ENCODE peak calls at places on chromosomes 11 and 22, in seven cellular contexts. P, V, U, I, W, K and G are unnamed samples.

GRCh38 chr22:48746789-48747425 is 1080.8 kb downstream of the BRD1 start:
- DNase-seq in P (peak; percentile 14), V (peak; percentile 33), I (no peak), U (no peak), K (no peak), W (no peak), G (peak; percentile 38)

GRCh38 chr11:132430352-132431091 is 1060.1 kb downstream of the NTM start:
- DNase-seq in W (no peak), I (no peak), P (peak; percentile 26), U (no peak), V (no peak), K (no peak), G (no peak)

GRCh38 chr22:37165940-37166674 is 16.4 kb upstream of the IL2RB start:
- DNase-seq in U (peak; percentile 56), V (no peak), W (no peak), K (no peak), P (no peak), I (no peak), G (no peak)

GRCh38 chr11:119484741-119485605 is 62.0 kb upstream of the THY1 start:
- DNase-seq in K (no peak), I (no peak), V (peak; percentile 68), P (peak; percentile 24), U (peak; percentile 45), W (no peak), G (peak; percentile 57)

GRCh38 chr11:66958956-66959274 is 732 bp upstream of the PC start:
- DNase-seq in U (no peak), W (no peak), V (no peak), P (no peak), I (no peak), K (no peak), G (no peak)

GRCh38 chr11:27013741-27014415 is 20.0 kb downstream of the FIBIN start:
- DNase-seq in P (no peak), W (no peak), V (no peak), I (no peak), K (no peak), U (no peak), G (no peak)

GRCh38 chr11:124793466-124794278 is 6.5 kb downstream of the MSANTD2 start:
- DNase-seq in U (no peak), V (no peak), P (no peak), K (no peak), W (no peak), I (peak; percentile 40), G (no peak)

GRCh38 chr11:62337682-62338181 is 484 bp downstream of the ASRGL1 start:
- DNase-seq in I (peak; percentile 27), U (peak; percentile 63), K (peak; percentile 13), W (no peak), V (no peak), P (peak; percentile 38), G (no peak)

GRCh38 chr11:8222820-8223512 is 40.7 kb downstream of the LMO1 start:
- DNase-seq in I (no peak), P (no peak), U (no peak), V (no peak), W (no peak), K (no peak), G (no peak)

GRCh38 chr11:88310246-88310645 is 27.3 kb downstream of the CTSC start:
- DNase-seq in W (no peak), U (no peak), P (no peak), I (no peak), K (no peak), V (no peak), G (no peak)

GRCh38 chr11:110606415-110606814 is 105.8 kb downstream of the ARHGAP20 start:
- DNase-seq in W (no peak), P (no peak), I (no peak), V (no peak), U (no peak), K (no peak), G (no peak)

GRCh38 chr11:68436985-68437926 is 23.3 kb upstream of the PPP6R3 start:
- DNase-seq in P (no peak), U (no peak), W (no peak), K (no peak), V (no peak), I (peak; percentile 65), G (no peak)

GRCh38 chr11:122069946-122070345 is 46.1 kb downstream of the BLID start:
- DNase-seq in P (peak; percentile 28), I (no peak), W (peak; percentile 65), U (peak; percentile 71), K (peak; percentile 58), V (no peak), G (peak; percentile 80)

GRCh38 chr22:21447694-21448402 is 19.3 kb upstream of the TMEM191C start:
- DNase-seq in I (no peak), U (peak; percentile 52), K (no peak), V (peak; percentile 69), P (peak; percentile 21), W (no peak), G (peak; percentile 61)

GRCh38 chr22:27545071-27545470 is 256.5 kb downstream of the MN1 start:
- DNase-seq in P (no peak), U (no peak), I (no peak), W (no peak), K (no peak), V (no peak), G (no peak)

GRCh38 chr11:87156970-87157369 is 119.2 kb downstream of the TMEM135 start:
- DNase-seq in V (no peak), P (no peak), K (no peak), I (no peak), W (no peak), U (no peak), G (no peak)

GRCh38 chr11:124874571-124875255 is 9.5 kb downstream of the ROBO3 start:
- DNase-seq in U (no peak), K (peak; percentile 17), P (no peak), I (no peak), W (no peak), V (no peak), G (peak; percentile 54)

GRCh38 chr22:31942091-31942490 is 2.2 kb upstream of the YWHAH start:
- DNase-seq in W (no peak), I (no peak), V (no peak), P (no peak), U (no peak), K (no peak), G (no peak)

GRCh38 chr11:59429924-59430516 is 3.8 kb upstream of the OR5A2 start:
- DNase-seq in V (peak; percentile 48), I (peak; percentile 29), K (no peak), U (no peak), P (no peak), W (peak; percentile 69), G (no peak)

GRCh38 chr11:60056349-60056969 is at the start of gene MS4A3:
- DNase-seq in W (no peak), I (no peak), P (no peak), V (no peak), U (no peak), K (no peak), G (no peak)

GRCh38 chr11:57536947-57537654 is at the start of gene SMTNL1:
- DNase-seq in V (no peak), W (no peak), P (no peak), U (no peak), K (no peak), I (no peak), G (no peak)

GRCh38 chr11:67463680-67464410 is 5.2 kb downstream of the TMEM134 start:
- DNase-seq in U (peak; percentile 91), V (no peak), I (peak; percentile 91), K (peak; percentile 58), W (peak; percentile 58), P (peak; percentile 54), G (peak; percentile 90)

DNA sequence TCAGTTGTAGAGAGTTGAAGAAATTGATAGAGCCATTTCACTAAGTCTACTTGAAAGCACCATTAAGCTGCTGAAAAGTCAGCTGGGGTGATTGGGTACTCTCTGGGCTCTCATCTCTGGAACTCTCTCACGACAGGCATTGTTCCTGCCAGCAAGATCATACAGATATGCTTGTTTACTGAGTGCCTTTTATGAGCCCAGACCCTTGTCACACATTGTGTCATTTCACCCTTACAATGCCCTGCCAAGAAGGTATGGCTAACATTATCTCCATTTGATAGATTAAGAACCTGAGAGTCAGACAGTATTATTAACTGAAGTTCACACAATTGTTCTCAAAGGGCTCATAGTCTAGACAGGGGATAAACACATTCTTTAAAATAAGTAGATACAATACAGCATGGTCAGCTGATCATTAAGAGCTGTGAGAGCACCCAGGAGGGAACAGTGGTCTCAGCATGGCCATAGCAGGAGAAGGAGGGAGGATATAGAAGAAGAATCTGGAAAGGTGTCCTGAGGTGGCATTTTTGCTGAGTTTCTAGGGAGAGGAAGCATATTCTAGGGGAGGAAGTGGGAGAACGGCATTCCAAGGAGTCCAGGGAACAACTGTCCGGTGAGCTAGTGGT is 580.5 kb downstream of the INSC start:
- DNase-seq in U (no peak), P (no peak), I (no peak), V (no peak), W (no peak), K (no peak), G (no peak)
- TF ChIP-seq EP300 in U (no peak), P (no peak), I (no peak), V (no peak), W (no peak), K (no peak), G (no peak)

GRCh38 chr11:130159657-130160459 is at the start of gene ST14:
- DNase-seq in I (no peak), U (no peak), K (no peak), W (no peak), P (peak; percentile 89), V (peak; percentile 72), G (no peak)
- TF ChIP-seq POLR2A in I (no peak), U (no peak), K (no peak), W (no peak), P (no peak), V (no peak), G (no peak)

DNA sequence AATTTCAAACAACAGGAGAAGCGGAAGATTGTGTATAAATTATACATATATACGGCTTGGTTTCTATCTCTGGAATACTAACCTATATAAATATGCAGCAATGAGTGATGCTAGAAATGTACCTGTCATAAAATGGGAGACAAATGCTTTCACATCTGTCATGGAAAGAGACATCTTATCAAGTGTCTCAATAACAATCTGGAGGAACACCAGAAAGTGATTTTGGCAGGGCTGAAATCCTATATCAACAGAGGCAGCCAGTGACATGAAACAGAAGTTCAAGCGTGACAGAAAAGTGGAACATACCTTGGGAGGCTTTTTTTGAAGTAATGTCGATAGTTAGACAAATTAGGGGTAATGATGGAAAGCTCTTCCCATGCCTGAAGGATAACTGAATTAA is 834.6 kb downstream of the JRKL start:
- DNase-seq in K (no peak), V (no peak), I (no peak), U (no peak), P (no peak), W (no peak), G (no peak)
- TF ChIP-seq EP300 in K (no peak), V (no peak), I (no peak), U (no peak), P (no peak), W (no peak), G (no peak)

GRCh38 chr11:44566559-44566949 is 1.1 kb downstream of the CD82 start:
- DNase-seq in K (no peak), U (no peak), I (no peak), W (no peak), P (no peak), V (no peak), G (no peak)

GRCh38 chr11:44564653-44565007 is 833 bp upstream of the CD82 start:
- DNase-seq in V (no peak), U (peak; percentile 92), K (peak; percentile 86), I (peak; percentile 35), P (peak; percentile 85), W (peak; percentile 73), G (peak; percentile 94)

GRCh38 chr11:44564198-44564597 is 1.3 kb upstream of the CD82 start:
- DNase-seq in K (peak; percentile 79), V (no peak), P (peak; percentile 71), I (no peak), U (no peak), W (no peak), G (no peak)

GRCh38 chr11:44565746-44566558 is 489 bp downstream of the CD82 start:
- DNase-seq in W (no peak), K (no peak), V (no peak), I (no peak), U (no peak), P (no peak), G (peak; percentile 60)

GRCh38 chr11:44565008-44565745 is at the start of gene CD82:
- DNase-seq in W (peak; percentile 100), K (peak; percentile 100), U (peak; percentile 100), I (peak; percentile 95), P (peak; percentile 100), V (peak; percentile 99), G (peak; percentile 100)
- TF ChIP-seq POLR2A in W (peak; percentile 78), K (peak; percentile 91), U (no peak), I (peak; percentile 25), P (peak; percentile 78), V (no peak), G (peak; percentile 80)